ENCODE peak calls at places on chromosomes 4 and X, in seven cellular contexts. S is astrocyte of the spinal cord, A is heart right ventricle, D is HepG2, K is tibial artery, X is transverse colon, M is mucosa of descending colon. G is an unnamed sample.

GRCh38 chr4:88989990-88990389 is 67.0 kb downstream of the FAM13A start:
- DNase-seq in S (no peak), M (no peak), X (no peak), D (no peak), K (no peak), A (no peak), G (no peak)

GRCh38 chrX:39399387-39399786 is 598.1 kb downstream of the MID1IP1 start:
- DNase-seq in X (no peak), A (no peak), K (no peak), S (no peak), D (no peak), M (no peak), G (no peak)

GRCh38 chr4:101114936-101115372 is 232.4 kb downstream of the PPP3CA start:
- DNase-seq in S (peak), K (no peak), X (no peak), D (peak), M (no peak), A (no peak), G (no peak)

GRCh38 chr4:106717094-106717493 is 319.0 kb downstream of the DKK2 start:
- DNase-seq in D (no peak), M (no peak), S (peak), X (no peak), K (no peak), A (no peak), G (no peak)

GRCh38 chrX:8235026-8235425 is 64.0 kb upstream of the VCX2 start:
- DNase-seq in K (no peak), S (peak), X (no peak), D (no peak), M (no peak), A (no peak), G (no peak)

GRCh38 chrX:129247642-129248041 is 275.6 kb downstream of the SMARCA1 start:
- DNase-seq in D (no peak), M (no peak), K (no peak), S (no peak), A (no peak), X (no peak), G (no peak)

GRCh38 chr4:55543858-55544257 is 2.9 kb downstream of the CLOCK start:
- DNase-seq in S (peak), A (no peak), X (no peak), D (no peak), K (no peak), M (no peak), G (no peak)

GRCh38 chr4:7750508-7750907 is 189.2 kb downstream of the AFAP1 start:
- DNase-seq in M (no peak), X (no peak), A (no peak), S (no peak), K (no peak), D (no peak), G (no peak)

GRCh38 chr4:20217951-20218350 is 33.8 kb upstream of the SLIT2 start:
- DNase-seq in M (no peak), K (no peak), X (no peak), A (no peak), S (no peak), D (no peak), G (no peak)

GRCh38 chr4:88938138-88938537 is 118.8 kb downstream of the FAM13A start:
- DNase-seq in D (no peak), M (no peak), X (no peak), S (peak), K (no peak), A (no peak), G (peak)

GRCh38 chrX:2147928-2148327 is 352.8 kb downstream of the DHRSX start:
- DNase-seq in M (no peak), D (no peak), K (no peak), A (no peak), X (no peak), S (no peak), G (no peak)

GRCh38 chrX:50638123-50638522 is 167.5 kb upstream of the DGKK start:
- DNase-seq in D (no peak), S (peak), K (peak), M (no peak), X (no peak), A (peak), G (no peak)

GRCh38 chr4:143025111-143025704 is 159.5 kb upstream of the USP38 start:
- DNase-seq in K (no peak), D (peak), X (no peak), A (no peak), M (peak), S (peak), G (peak)

GRCh38 chrX:154002215-154002719 is 17.4 kb downstream of the IRAK1 start:
- DNase-seq in X (peak), M (no peak), D (no peak), K (peak), S (peak), A (no peak), G (peak)

GRCh38 chr4:180363817-180364216 is 1879.4 kb upstream of the TENM3 start:
- DNase-seq in S (no peak), X (no peak), A (no peak), D (no peak), K (no peak), M (no peak), G (no peak)

GRCh38 chrX:13647709-13648212 is 5.2 kb upstream of the TCEANC start:
- DNase-seq in D (peak), K (peak), S (peak), A (peak), M (peak), X (peak), G (peak)

GRCh38 chr4:88017516-88018302 is 10.3 kb downstream of the PKD2 start:
- DNase-seq in K (no peak), S (peak), A (peak), X (no peak), D (no peak), M (no peak), G (peak)

GRCh38 chr4:26088433-26088928 is 174.5 kb downstream of the SMIM20 start:
- DNase-seq in D (no peak), X (no peak), M (no peak), S (peak), K (peak), A (no peak), G (peak)

GRCh38 chr4:189001971-189002450 is 862.8 kb downstream of the TRIML1 start:
- DNase-seq in M (no peak), K (no peak), S (no peak), D (no peak), A (no peak), X (no peak), G (no peak)

GRCh38 chr4:113423631-113424030 is 337.9 kb downstream of the CAMK2D start:
- DNase-seq in M (no peak), S (peak), X (no peak), D (no peak), A (no peak), K (no peak), G (no peak)

DNA sequence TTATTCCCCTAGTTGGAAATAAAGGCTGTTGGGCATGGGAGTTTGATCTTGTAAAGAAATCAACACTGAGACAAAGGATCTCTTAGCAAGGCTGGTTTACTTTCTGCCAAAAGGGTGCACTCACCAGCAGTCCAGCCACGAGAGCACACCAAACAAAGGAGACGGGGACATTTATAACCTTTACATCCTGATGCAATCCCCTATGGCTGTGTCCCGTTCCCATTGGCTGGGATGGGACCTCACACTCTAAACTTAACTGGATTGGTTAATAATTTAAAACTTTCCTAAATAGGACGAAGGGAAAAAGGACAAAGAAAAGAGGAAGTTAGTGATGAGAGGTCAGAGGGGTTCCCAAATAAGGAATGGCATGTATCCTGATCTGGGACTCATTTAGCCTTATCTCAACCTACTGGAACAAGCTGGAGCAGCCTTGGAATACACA is 17.9 kb downstream of the METAP1 start:
- DNase-seq in M (no peak), A (peak), X (no peak), S (no peak), D (peak), K (no peak), G (peak)
- H3K4me3 ChIP-seq in M (no peak), A (peak), X (no peak), S (no peak), D (no peak), K (no peak), G (no peak)

GRCh38 chr4:36399762-36400353 is 118.4 kb downstream of the DTHD1 start:
- DNase-seq in X (peak), M (peak), S (peak), D (peak), K (no peak), A (peak), G (no peak)
- TF ChIP-seq CTCF in X (peak), M (peak), S (peak), D (peak), K (no peak), A (no peak), G (no peak)

DNA sequence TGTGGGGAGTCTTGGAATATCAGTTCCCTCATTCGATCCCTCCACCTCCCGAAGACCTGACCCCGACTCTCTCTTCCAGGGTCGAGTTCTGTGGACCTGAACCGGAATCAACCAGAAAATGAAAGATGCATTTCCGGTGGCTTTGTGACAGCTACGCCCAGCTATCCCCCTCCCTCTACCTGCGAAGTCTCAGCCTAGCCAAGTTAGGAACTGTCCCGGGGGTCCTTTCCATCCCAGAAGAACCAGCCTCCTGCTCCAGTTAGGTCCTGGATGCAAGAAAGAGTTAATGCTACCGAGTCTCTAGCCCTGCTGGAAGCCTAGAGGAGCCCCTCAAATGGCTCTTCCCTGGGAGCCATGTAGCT is 13.4 kb upstream of the ETDC start:
- DNase-seq in M (no peak), K (no peak), A (no peak), S (no peak), X (no peak), D (no peak), G (no peak)
- H3K4me3 ChIP-seq in M (no peak), K (peak), A (peak), S (peak), X (no peak), D (no peak), G (peak)

GRCh38 chrX:75038925-75039324 is 113.7 kb upstream of the NEXMIF start:
- DNase-seq in K (no peak), S (no peak), A (no peak), X (no peak), M (peak), D (peak), G (peak)
- TF ChIP-seq CTCF in K (no peak), S (peak), A (no peak), X (no peak), M (no peak), D (peak), G (peak)

GRCh38 chrX:73847991-73848390 is 285.0 kb downstream of the CHIC1 start:
- DNase-seq in A (no peak), D (no peak), S (no peak), M (no peak), K (no peak), X (no peak), G (no peak)
- H3K4me3 ChIP-seq in A (no peak), D (no peak), S (peak), M (no peak), K (no peak), X (no peak), G (no peak)

GRCh38 chr4:98110929-98111328 is 32.3 kb downstream of the STPG2 start:
- DNase-seq in D (no peak), A (no peak), K (no peak), X (no peak), S (no peak), M (no peak), G (no peak)

GRCh38 chr4:98110214-98110613 is 33.1 kb downstream of the STPG2 start:
- DNase-seq in K (no peak), M (no peak), S (no peak), D (no peak), X (no peak), A (no peak), G (no peak)

GRCh38 chr4:98117363-98117762 is 25.9 kb downstream of the STPG2 start:
- DNase-seq in K (no peak), S (no peak), A (no peak), D (no peak), M (no peak), X (no peak), G (no peak)

GRCh38 chr4:98113005-98113404 is 30.3 kb downstream of the STPG2 start:
- DNase-seq in M (peak), A (peak), D (peak), S (peak), X (no peak), K (no peak), G (peak)
- TF ChIP-seq CTCF in M (no peak), A (no peak), D (peak), S (peak), X (no peak), K (no peak), G (peak)

G was measured in fibroblast of villous mesenchyme.